ENCODE peak calls at places on chromosomes 4 and X, in five cellular contexts. U is testis, J is right lobe of liver, L is pancreas, I is fibroblast of lung. S is an unnamed sample. For H3K4me1, the result is how much of the 10 kb centered on the place peaks cover.

GRCh38 chr4:169986369-169986768 is 39.8 kb downstream of the MFAP3L start:
- DNase-seq in U (no peak), J (no peak), L (no peak), I (no peak), S (no peak)

GRCh38 chrX:136250191-136251041 is 784 bp downstream of the MAP7D3 start:
- DNase-seq in I (peak), U (peak), L (no peak), J (no peak), S (no peak)

GRCh38 chr4:8108991-8109390 is 49.6 kb downstream of the ABLIM2 start:
- DNase-seq in U (no peak), L (no peak), I (no peak), J (no peak), S (no peak)

GRCh38 chrX:18151661-18152060 is 69.0 kb downstream of the BEND2 start:
- DNase-seq in J (no peak), U (peak), L (no peak), I (no peak), S (no peak)

GRCh38 chrX:50157545-50158125 is 43.2 kb downstream of the AKAP4 start:
- DNase-seq in I (no peak), U (peak), L (no peak), J (no peak), S (no peak)

GRCh38 chr4:109233585-109233984 is 68.9 kb downstream of the COL25A1 start:
- DNase-seq in U (no peak), J (no peak), I (no peak), L (no peak), S (no peak)

GRCh38 chrX:15497865-15498264 is 2.7 kb upstream of the BMX start:
- DNase-seq in U (peak), I (peak), L (peak), J (no peak), S (peak)

GRCh38 chrX:47030339-47030738 is 47.9 kb upstream of the RGN start:
- DNase-seq in L (no peak), I (peak), U (peak), J (no peak), S (no peak)

GRCh38 chr4:177323416-177323815 is 13.7 kb downstream of the NEIL3 start:
- DNase-seq in U (no peak), L (no peak), I (no peak), J (no peak), S (no peak)

GRCh38 chrX:47148946-47149345 is 3.9 kb downstream of the RBM10 start:
- DNase-seq in U (no peak), L (no peak), I (no peak), J (no peak), S (no peak)

GRCh38 chrX:72465882-72466281 is 106.8 kb downstream of the HDAC8 start:
- DNase-seq in I (no peak), U (no peak), J (no peak), L (no peak), S (no peak)

GRCh38 chr4:173413043-173413442 is 14.1 kb upstream of the SCRG1 start:
- DNase-seq in J (no peak), L (no peak), I (no peak), U (no peak), S (no peak)

GRCh38 chr4:176340871-176341685 is 21.3 kb downstream of the SPCS3 start:
- DNase-seq in U (peak), I (peak), L (no peak), J (no peak), S (no peak)

GRCh38 chrX:41043950-41044349 is 41.3 kb upstream of the USP9X start:
- DNase-seq in I (peak), U (no peak), L (no peak), J (no peak), S (no peak)
- H3K4me1 ChIP-seq in I (under half), U (under half), L (under half), J (under half), S (under half)

DNA sequence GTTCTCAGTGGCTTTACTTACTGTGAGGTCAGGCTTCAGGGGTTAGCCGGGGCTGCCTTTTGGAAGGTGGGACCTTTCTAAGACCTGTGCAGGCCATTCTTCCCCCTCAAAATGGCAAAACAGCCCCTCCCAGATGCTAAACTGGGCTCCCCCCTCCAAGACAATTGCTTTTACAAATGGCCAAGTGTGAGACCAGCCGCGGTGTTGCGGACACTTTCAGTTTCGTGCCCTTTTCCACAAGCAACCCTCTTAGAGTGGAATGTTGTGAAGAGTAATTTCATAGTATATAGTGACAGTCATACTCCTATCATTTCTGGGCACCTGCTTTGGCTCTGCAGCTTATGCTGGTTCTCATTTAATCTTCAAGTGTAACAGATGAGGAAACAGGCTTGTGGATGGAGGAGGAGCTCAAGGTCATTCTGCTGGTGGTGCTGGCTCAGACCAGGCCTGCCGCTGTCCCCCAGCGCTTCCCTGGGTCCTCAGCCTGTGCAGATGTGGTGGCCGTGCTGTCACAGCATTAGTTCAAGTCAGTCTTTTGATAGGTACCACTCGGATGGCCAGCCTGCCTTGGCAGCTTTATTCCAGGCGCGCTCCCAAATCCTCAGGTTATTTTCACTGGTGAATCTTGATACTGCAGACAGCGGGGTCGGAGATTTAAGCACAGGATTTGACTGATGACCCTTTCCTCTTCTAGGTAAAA is 55.0 kb upstream of the TADA2B start:
- DNase-seq in I (no peak), U (peak), J (no peak), L (no peak), S (no peak)
- H3K4me1 ChIP-seq in I (under half), U (half or more), J (under half), L (under half), S (half or more)

GRCh38 chr4:186693159-186693815 is 30.4 kb downstream of the FAT1 start:
- DNase-seq in L (peak), I (peak), U (peak), J (peak), S (peak)
- H3K4me1 ChIP-seq in L (under half), I (under half), U (under half), J (under half), S (under half)

GRCh38 chrX:133969191-133969590 is 16.2 kb downstream of the GPC3 start:
- DNase-seq in J (no peak), U (no peak), L (no peak), I (no peak), S (no peak)
- H3K4me1 ChIP-seq in J (under half), U (under half), L (under half), I (under half), S (under half)

DNA sequence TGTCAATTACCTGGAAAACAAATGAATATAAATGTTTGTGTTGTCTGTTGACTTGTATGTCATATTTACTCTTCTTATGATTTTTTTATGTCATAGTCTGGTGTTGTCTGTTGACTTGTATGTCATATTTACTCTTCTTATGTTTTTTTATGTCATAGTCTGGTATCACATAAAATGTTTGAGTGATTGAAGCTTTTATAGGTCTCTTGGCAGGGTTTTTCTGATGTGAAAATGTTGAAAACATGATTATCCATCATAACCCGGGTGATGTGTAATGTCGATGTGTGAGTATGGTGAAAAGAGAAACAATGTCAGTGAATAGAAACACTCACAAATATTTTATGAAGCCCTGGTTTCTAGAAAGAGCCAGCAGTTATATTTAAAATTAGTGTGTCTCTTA is 335.7 kb downstream of the BMPR1B start:
- DNase-seq in L (no peak), I (no peak), U (no peak), J (no peak), S (no peak)
- H3K4me1 ChIP-seq in L (under half), I (under half), U (under half), J (under half), S (under half)

GRCh38 chr4:138671106-138671505 is 344.5 kb upstream of the NOCT start:
- DNase-seq in L (no peak), I (no peak), U (no peak), J (no peak), S (no peak)
- H3K4me1 ChIP-seq in L (under half), I (under half), U (under half), J (under half), S (under half)

GRCh38 chrX:13937370-13938052 is 92.2 kb downstream of the GEMIN8 start:
- DNase-seq in L (no peak), I (peak), J (no peak), U (no peak), S (no peak)
- H3K4me1 ChIP-seq in L (under half), I (under half), J (under half), U (under half), S (under half)